ENCODE peak calls at places on chromosomes 13 and 19, in seven cellular contexts. One of them, this sample, is unnamed. For H3K36me3, the result is how much of the 10 kb centered on the place peaks cover.

GRCh38 chr19:57452307-57452706 is 4.6 kb downstream of the VN1R1 start:
- DNase-seq in Peyer's patch: no peak
- DNase-seq in neural progenitor cell: no peak
- DNase-seq in tibial nerve: no peak
- DNase-seq in colonic mucosa: no peak
- DNase-seq in SK-N-SH: no peak
- DNase-seq in CD8-positive, alpha-beta T cell: no peak
- DNase-seq in this sample: no peak

GRCh38 chr19:45082170-45082569 is 3.1 kb downstream of the GEMIN7 start:
- DNase-seq in Peyer's patch: no peak
- DNase-seq in neural progenitor cell: no peak
- DNase-seq in tibial nerve: no peak
- DNase-seq in colonic mucosa: no peak
- DNase-seq in SK-N-SH: no peak
- DNase-seq in CD8-positive, alpha-beta T cell: no peak
- DNase-seq in this sample: no peak

GRCh38 chr19:22935151-22935550 is 67.8 kb downstream of the ZNF728 start:
- DNase-seq in Peyer's patch: no peak
- DNase-seq in neural progenitor cell: no peak
- DNase-seq in tibial nerve: no peak
- DNase-seq in colonic mucosa: no peak
- DNase-seq in SK-N-SH: no peak
- DNase-seq in CD8-positive, alpha-beta T cell: no peak
- DNase-seq in this sample: no peak

GRCh38 chr13:80050252-80050651 is 290.7 kb downstream of the SPRY2 start:
- DNase-seq in Peyer's patch: no peak
- DNase-seq in neural progenitor cell: no peak
- DNase-seq in tibial nerve: no peak
- DNase-seq in colonic mucosa: no peak
- DNase-seq in SK-N-SH: no peak
- DNase-seq in CD8-positive, alpha-beta T cell: no peak
- DNase-seq in this sample: no peak

GRCh38 chr19:13441810-13442512 is 64.3 kb downstream of the CACNA1A start:
- DNase-seq in Peyer's patch: no peak
- DNase-seq in neural progenitor cell: peak
- DNase-seq in tibial nerve: no peak
- DNase-seq in colonic mucosa: peak
- DNase-seq in SK-N-SH: no peak
- DNase-seq in CD8-positive, alpha-beta T cell: peak
- DNase-seq in this sample: no peak

GRCh38 chr19:38661996-38662395 is 14.5 kb downstream of the ACTN4 start:
- DNase-seq in Peyer's patch: no peak
- DNase-seq in neural progenitor cell: no peak
- DNase-seq in tibial nerve: no peak
- DNase-seq in colonic mucosa: peak
- DNase-seq in SK-N-SH: no peak
- DNase-seq in CD8-positive, alpha-beta T cell: no peak
- DNase-seq in this sample: no peak

GRCh38 chr13:49116873-49117272 is 103.3 kb upstream of the MLNR start:
- DNase-seq in Peyer's patch: no peak
- DNase-seq in neural progenitor cell: no peak
- DNase-seq in tibial nerve: no peak
- DNase-seq in colonic mucosa: no peak
- DNase-seq in SK-N-SH: no peak
- DNase-seq in CD8-positive, alpha-beta T cell: no peak
- DNase-seq in this sample: no peak

GRCh38 chr19:56112313-56112709 is 8.8 kb downstream of the ZNF787 start:
- DNase-seq in Peyer's patch: no peak
- DNase-seq in neural progenitor cell: no peak
- DNase-seq in tibial nerve: no peak
- DNase-seq in colonic mucosa: no peak
- DNase-seq in SK-N-SH: peak
- DNase-seq in CD8-positive, alpha-beta T cell: no peak
- DNase-seq in this sample: no peak

GRCh38 chr13:20294497-20294896 is 62.4 kb upstream of the GJB6 start:
- DNase-seq in Peyer's patch: no peak
- DNase-seq in neural progenitor cell: peak
- DNase-seq in tibial nerve: no peak
- DNase-seq in colonic mucosa: no peak
- DNase-seq in SK-N-SH: no peak
- DNase-seq in CD8-positive, alpha-beta T cell: no peak
- DNase-seq in this sample: no peak

DNA sequence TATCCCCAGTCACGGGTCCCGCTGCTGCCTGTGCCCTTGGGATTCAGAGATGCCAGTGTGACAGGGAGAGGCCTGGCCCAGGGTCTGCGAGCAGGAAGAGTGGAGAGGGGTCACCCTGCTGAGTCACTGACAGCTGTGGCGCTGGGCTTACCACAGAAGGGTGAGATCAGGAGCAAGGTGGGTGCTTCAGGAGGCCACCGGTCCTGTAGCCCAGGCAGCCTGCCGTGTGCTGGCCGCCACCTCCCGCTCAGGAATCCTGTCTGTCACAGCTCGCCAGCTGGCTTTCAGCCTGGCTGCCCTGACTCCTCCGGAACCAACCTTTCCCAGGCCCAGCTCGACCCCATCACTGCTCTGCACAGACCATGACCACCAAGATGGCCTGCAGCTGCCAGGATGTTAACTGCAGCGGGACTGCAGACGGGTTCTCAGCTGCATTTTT is 25.3 kb downstream of the NAXD start:
- DNase-seq in Peyer's patch: no peak
- DNase-seq in neural progenitor cell: no peak
- DNase-seq in tibial nerve: no peak
- DNase-seq in colonic mucosa: no peak
- DNase-seq in SK-N-SH: peak
- DNase-seq in CD8-positive, alpha-beta T cell: no peak
- DNase-seq in this sample: no peak
- H3K36me3 ChIP-seq in Peyer's patch: half or more
- H3K36me3 ChIP-seq in neural progenitor cell: under half
- H3K36me3 ChIP-seq in tibial nerve: under half
- H3K36me3 ChIP-seq in colonic mucosa: under half
- H3K36me3 ChIP-seq in SK-N-SH: half or more
- H3K36me3 ChIP-seq in CD8-positive, alpha-beta T cell: under half
- H3K36me3 ChIP-seq in this sample: half or more

GRCh38 chr19:41335467-41335866 is 18.3 kb downstream of the TGFB1 start:
- DNase-seq in Peyer's patch: no peak
- DNase-seq in neural progenitor cell: no peak
- DNase-seq in tibial nerve: no peak
- DNase-seq in colonic mucosa: no peak
- DNase-seq in SK-N-SH: no peak
- DNase-seq in CD8-positive, alpha-beta T cell: no peak
- DNase-seq in this sample: no peak
- H3K36me3 ChIP-seq in Peyer's patch: under half
- H3K36me3 ChIP-seq in neural progenitor cell: under half
- H3K36me3 ChIP-seq in tibial nerve: under half
- H3K36me3 ChIP-seq in colonic mucosa: under half
- H3K36me3 ChIP-seq in SK-N-SH: under half
- H3K36me3 ChIP-seq in CD8-positive, alpha-beta T cell: half or more
- H3K36me3 ChIP-seq in this sample: under half

DNA sequence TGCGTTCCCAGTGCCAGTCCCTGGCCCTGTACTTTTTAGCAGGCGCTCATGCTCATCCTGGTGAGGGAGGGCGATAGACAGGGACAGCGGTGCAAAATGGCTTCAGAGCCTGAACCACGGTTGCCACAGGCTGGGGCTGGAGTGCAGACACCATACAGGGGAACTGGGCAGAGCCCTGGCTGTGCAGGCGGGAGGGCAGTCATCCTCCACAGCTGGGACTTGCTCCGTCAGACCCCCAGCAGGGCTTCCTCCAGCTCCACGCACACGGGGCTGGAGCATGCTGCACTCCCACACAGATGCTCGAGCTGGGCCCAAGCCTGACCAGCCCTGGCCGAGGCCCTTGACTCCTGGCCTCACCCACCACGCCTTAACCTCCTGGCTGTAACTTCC is 23.7 kb downstream of the TFDP1 start:
- DNase-seq in Peyer's patch: no peak
- DNase-seq in neural progenitor cell: no peak
- DNase-seq in tibial nerve: no peak
- DNase-seq in colonic mucosa: no peak
- DNase-seq in SK-N-SH: no peak
- DNase-seq in CD8-positive, alpha-beta T cell: no peak
- DNase-seq in this sample: no peak
- H3K36me3 ChIP-seq in Peyer's patch: under half
- H3K36me3 ChIP-seq in neural progenitor cell: under half
- H3K36me3 ChIP-seq in tibial nerve: under half
- H3K36me3 ChIP-seq in colonic mucosa: under half
- H3K36me3 ChIP-seq in SK-N-SH: under half
- H3K36me3 ChIP-seq in CD8-positive, alpha-beta T cell: under half
- H3K36me3 ChIP-seq in this sample: under half

GRCh38 chr19:11238781-11239376 is 540 bp upstream of the ANGPTL8 start:
- DNase-seq in Peyer's patch: no peak
- DNase-seq in neural progenitor cell: no peak
- DNase-seq in tibial nerve: no peak
- DNase-seq in colonic mucosa: no peak
- DNase-seq in SK-N-SH: no peak
- DNase-seq in CD8-positive, alpha-beta T cell: no peak
- DNase-seq in this sample: no peak
- H3K36me3 ChIP-seq in Peyer's patch: half or more
- H3K36me3 ChIP-seq in neural progenitor cell: under half
- H3K36me3 ChIP-seq in tibial nerve: under half
- H3K36me3 ChIP-seq in colonic mucosa: under half
- H3K36me3 ChIP-seq in SK-N-SH: under half
- H3K36me3 ChIP-seq in CD8-positive, alpha-beta T cell: under half
- H3K36me3 ChIP-seq in this sample: under half

GRCh38 chr19:4445963-4446668 is 11.5 kb downstream of the UBXN6 start:
- DNase-seq in Peyer's patch: no peak
- DNase-seq in neural progenitor cell: no peak
- DNase-seq in tibial nerve: no peak
- DNase-seq in colonic mucosa: no peak
- DNase-seq in SK-N-SH: peak
- DNase-seq in CD8-positive, alpha-beta T cell: no peak
- DNase-seq in this sample: no peak

GRCh38 chr19:4443966-4444764 is 13.4 kb downstream of the UBXN6 start:
- DNase-seq in Peyer's patch: no peak
- DNase-seq in neural progenitor cell: no peak
- DNase-seq in tibial nerve: no peak
- DNase-seq in colonic mucosa: no peak
- DNase-seq in SK-N-SH: peak
- DNase-seq in CD8-positive, alpha-beta T cell: no peak
- DNase-seq in this sample: no peak

GRCh38 chr19:4443188-4443587 is 14.4 kb downstream of the UBXN6 start:
- DNase-seq in Peyer's patch: no peak
- DNase-seq in neural progenitor cell: no peak
- DNase-seq in tibial nerve: no peak
- DNase-seq in colonic mucosa: no peak
- DNase-seq in SK-N-SH: no peak
- DNase-seq in CD8-positive, alpha-beta T cell: no peak
- DNase-seq in this sample: no peak

GRCh38 chr19:4446801-4447200 is 10.8 kb downstream of the UBXN6 start:
- DNase-seq in Peyer's patch: no peak
- DNase-seq in neural progenitor cell: no peak
- DNase-seq in tibial nerve: no peak
- DNase-seq in colonic mucosa: no peak
- DNase-seq in SK-N-SH: no peak
- DNase-seq in CD8-positive, alpha-beta T cell: no peak
- DNase-seq in this sample: no peak

GRCh38 chr19:4444765-4445741 is 12.5 kb downstream of the UBXN6 start:
- DNase-seq in Peyer's patch: no peak
- DNase-seq in neural progenitor cell: no peak
- DNase-seq in tibial nerve: no peak
- DNase-seq in colonic mucosa: no peak
- DNase-seq in SK-N-SH: no peak
- DNase-seq in CD8-positive, alpha-beta T cell: no peak
- DNase-seq in this sample: no peak
- H3K36me3 ChIP-seq in Peyer's patch: half or more
- H3K36me3 ChIP-seq in neural progenitor cell: under half
- H3K36me3 ChIP-seq in tibial nerve: under half
- H3K36me3 ChIP-seq in colonic mucosa: under half
- H3K36me3 ChIP-seq in SK-N-SH: half or more
- H3K36me3 ChIP-seq in CD8-positive, alpha-beta T cell: under half
- H3K36me3 ChIP-seq in this sample: half or more

DNA sequence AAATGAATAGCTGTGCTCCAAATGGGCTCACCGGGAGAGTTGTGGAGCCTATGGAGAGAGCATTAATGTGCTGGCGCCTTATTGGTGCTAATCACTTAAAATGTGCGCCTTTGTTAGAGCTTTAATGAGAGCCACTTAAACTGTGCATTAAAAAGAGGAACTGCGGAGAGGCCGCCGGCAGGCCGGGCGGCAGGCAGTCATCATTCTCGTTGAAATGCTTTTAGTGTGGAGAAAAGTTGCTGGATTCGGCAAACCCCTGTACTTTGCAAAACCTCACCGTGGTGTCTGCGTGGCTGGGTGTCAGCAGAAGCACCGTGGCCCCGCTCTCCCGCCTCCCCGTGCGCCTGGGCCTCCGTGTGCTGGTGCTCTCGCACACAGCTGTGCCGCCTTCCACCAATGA is 105.5 kb downstream of the KDM4B start:
- DNase-seq in Peyer's patch: no peak
- DNase-seq in neural progenitor cell: no peak
- DNase-seq in tibial nerve: no peak
- DNase-seq in colonic mucosa: no peak
- DNase-seq in SK-N-SH: no peak
- DNase-seq in CD8-positive, alpha-beta T cell: no peak
- DNase-seq in this sample: no peak
- H3K36me3 ChIP-seq in Peyer's patch: half or more
- H3K36me3 ChIP-seq in neural progenitor cell: under half
- H3K36me3 ChIP-seq in tibial nerve: under half
- H3K36me3 ChIP-seq in colonic mucosa: under half
- H3K36me3 ChIP-seq in SK-N-SH: under half
- H3K36me3 ChIP-seq in CD8-positive, alpha-beta T cell: under half
- H3K36me3 ChIP-seq in this sample: half or more

GRCh38 chr13:110538632-110539031 is 22.9 kb downstream of the RAB20 start:
- DNase-seq in Peyer's patch: no peak
- DNase-seq in neural progenitor cell: no peak
- DNase-seq in tibial nerve: peak
- DNase-seq in colonic mucosa: no peak
- DNase-seq in SK-N-SH: no peak
- DNase-seq in CD8-positive, alpha-beta T cell: no peak
- DNase-seq in this sample: no peak

GRCh38 chr13:110540871-110541525 is 20.5 kb downstream of the RAB20 start:
- DNase-seq in Peyer's patch: peak
- DNase-seq in neural progenitor cell: peak
- DNase-seq in tibial nerve: no peak
- DNase-seq in colonic mucosa: no peak
- DNase-seq in SK-N-SH: no peak
- DNase-seq in CD8-positive, alpha-beta T cell: no peak
- DNase-seq in this sample: no peak

GRCh38 chr13:110541526-110541920 is 20.0 kb downstream of the RAB20 start:
- DNase-seq in Peyer's patch: peak
- DNase-seq in neural progenitor cell: peak
- DNase-seq in tibial nerve: no peak
- DNase-seq in colonic mucosa: no peak
- DNase-seq in SK-N-SH: peak
- DNase-seq in CD8-positive, alpha-beta T cell: no peak
- DNase-seq in this sample: no peak

GRCh38 chr13:110539894-110540293 is 21.6 kb downstream of the RAB20 start:
- DNase-seq in Peyer's patch: no peak
- DNase-seq in neural progenitor cell: no peak
- DNase-seq in tibial nerve: no peak
- DNase-seq in colonic mucosa: no peak
- DNase-seq in SK-N-SH: no peak
- DNase-seq in CD8-positive, alpha-beta T cell: no peak
- DNase-seq in this sample: no peak

GRCh38 chr13:110542311-110542796 is 19.2 kb downstream of the RAB20 start:
- DNase-seq in Peyer's patch: no peak
- DNase-seq in neural progenitor cell: no peak
- DNase-seq in tibial nerve: no peak
- DNase-seq in colonic mucosa: no peak
- DNase-seq in SK-N-SH: peak
- DNase-seq in CD8-positive, alpha-beta T cell: no peak
- DNase-seq in this sample: no peak
- H3K36me3 ChIP-seq in Peyer's patch: under half
- H3K36me3 ChIP-seq in neural progenitor cell: under half
- H3K36me3 ChIP-seq in tibial nerve: under half
- H3K36me3 ChIP-seq in colonic mucosa: under half
- H3K36me3 ChIP-seq in SK-N-SH: under half
- H3K36me3 ChIP-seq in CD8-positive, alpha-beta T cell: under half
- H3K36me3 ChIP-seq in this sample: under half